ENCODE peak calls at places on chromosomes 6 and 20, in six cellular contexts. N is WTC11, V is T-cell, Z is right atrium auricular region, P is germinal center, C is NCI-H774. X is an unnamed sample.

GRCh38 chr20:57390604-57391438 is at the start of gene RBM38:
- DNase-seq in N (peak), V (peak), Z (no peak), P (peak), C (peak), X (peak)

GRCh38 chr6:3228791-3229565 is 1.5 kb upstream of the TUBB2B start:
- DNase-seq in N (peak), V (peak), Z (no peak), P (no peak), C (peak), X (peak)

GRCh38 chr6:143755301-143755744 is 77.6 kb downstream of the PHACTR2 start:
- DNase-seq in N (no peak), V (no peak), Z (no peak), P (no peak), C (no peak), X (no peak)

GRCh38 chr20:31237763-31238162 is 19.7 kb upstream of the DEFB115 start:
- DNase-seq in N (no peak), V (no peak), Z (no peak), P (no peak), C (no peak), X (no peak)

GRCh38 chr6:166010136-166010535 is 157.5 kb downstream of the TBXT start:
- DNase-seq in N (no peak), V (no peak), Z (no peak), P (no peak), C (no peak), X (no peak)

GRCh38 chr6:40671338-40672050 is 84.3 kb upstream of the LRFN2 start:
- DNase-seq in N (no peak), V (no peak), Z (no peak), P (no peak), C (peak), X (no peak)

GRCh38 chr20:60055740-60056139 is 97.5 kb downstream of the CDH26 start:
- DNase-seq in N (no peak), V (peak), Z (peak), P (no peak), C (no peak), X (peak)

GRCh38 chr6:85458782-85459181 is 8.9 kb downstream of the NT5E start:
- DNase-seq in N (no peak), V (no peak), Z (no peak), P (no peak), C (no peak), X (no peak)

GRCh38 chr20:54068495-54068894 is 1.9 kb downstream of the BCAS1 start:
- DNase-seq in N (no peak), V (no peak), Z (no peak), P (no peak), C (no peak), X (no peak)

X was measured in natural killer cell.